ENCODE peak calls at places on chromosomes 12 and 14, in nine cellular contexts. J is left ventricle myocardium inferior; X is ovary; T is PC-3; P is fibroblast of mammary gland; N is lower leg skin; F is testis; R is transverse colon; M is CD8-positive, alpha-beta T cell. W is an unnamed sample.

GRCh38 chr12:93029091-93029490 is 100.0 kb upstream of the EEA1 start:
- DNase-seq in P (no peak), N (no peak), M (no peak), F (no peak), J (peak; percentile 30), R (no peak), X (no peak), T (no peak), W (no peak)

GRCh38 chr12:6724409-6724797 is 557 bp downstream of the COPS7A start:
- DNase-seq in J (no peak), R (peak; percentile 33), T (peak; percentile 8), M (no peak), P (peak; percentile 26), X (peak; percentile 38), F (no peak), N (peak; percentile 21), W (no peak)

GRCh38 chr14:76781648-76782051 is 20.4 kb downstream of the VASH1 start:
- DNase-seq in J (no peak), R (no peak), M (no peak), F (no peak), X (no peak), T (no peak), P (no peak), N (no peak), W (no peak)

GRCh38 chr12:32369202-32369601 is 30.2 kb upstream of the FGD4 start:
- DNase-seq in T (no peak), F (no peak), N (no peak), M (no peak), J (no peak), X (no peak), P (no peak), R (no peak), W (no peak)

GRCh38 chr12:120703311-120703942 is 6.8 kb upstream of the UNC119B start:
- DNase-seq in R (no peak), J (no peak), N (no peak), T (no peak), P (no peak), F (no peak), X (peak; percentile 47), M (no peak), W (no peak)

GRCh38 chr12:2163172-2163927 is 110.6 kb downstream of the CACNA1C start:
- DNase-seq in P (peak; percentile 99), X (peak; percentile 91), J (peak; percentile 89), T (no peak), N (peak; percentile 59), M (no peak), F (peak; percentile 85), R (peak; percentile 92), W (peak; percentile 96)

GRCh38 chr12:124732275-124733075 is 131.2 kb downstream of the SCARB1 start:
- DNase-seq in X (no peak), P (no peak), M (no peak), R (no peak), F (no peak), J (no peak), T (no peak), N (no peak), W (peak; percentile 78)

GRCh38 chr14:55077691-55078151 is 26.3 kb downstream of the MAPK1IP1L start:
- DNase-seq in P (peak; percentile 61), M (no peak), X (no peak), N (peak; percentile 62), J (no peak), F (peak; percentile 13), T (no peak), R (peak; percentile 77), W (peak; percentile 66)

GRCh38 chr12:45131506-45131905 is 80.6 kb upstream of the DBX2 start:
- DNase-seq in N (no peak), T (no peak), X (no peak), P (peak; percentile 2), R (no peak), F (no peak), M (no peak), J (no peak), W (no peak)

GRCh38 chr14:94483071-94483451 is 7.1 kb upstream of the SERPINA9 start:
- DNase-seq in P (no peak), T (no peak), X (no peak), R (no peak), M (no peak), F (no peak), N (no peak), J (no peak), W (no peak)
- H3K4me3 ChIP-seq in P (no peak overlapping the region), T (no peak overlapping the region), X (no peak overlapping the region), R (no peak overlapping the region), M (no peak overlapping the region), F (no peak overlapping the region), N (no peak overlapping the region), J (no peak overlapping the region), W (no peak overlapping the region)

GRCh38 chr14:61601923-61602732 is 93.2 kb upstream of the HIF1A start:
- DNase-seq in P (no peak), T (no peak), F (no peak), R (no peak), N (no peak), M (no peak), X (no peak), J (no peak), W (no peak)
- H3K4me3 ChIP-seq in P (no peak overlapping the region), T (no peak overlapping the region), F (no peak overlapping the region), R (no peak overlapping the region), N (no peak overlapping the region), M (no peak overlapping the region), X (no peak overlapping the region), J (no peak overlapping the region), W (no peak overlapping the region)

GRCh38 chr14:105773584-105773983 is 247.2 kb downstream of the TMEM121 start:
- DNase-seq in M (no peak), N (no peak), F (no peak), R (no peak), T (no peak), J (no peak), X (no peak), P (no peak), W (no peak)
- H3K4me3 ChIP-seq in M (no peak overlapping the region), N (no peak overlapping the region), F (no peak overlapping the region), R (no peak overlapping the region), T (no peak overlapping the region), J (no peak overlapping the region), X (no peak overlapping the region), P (no peak overlapping the region), W (no peak overlapping the region)

GRCh38 chr12:105567061-105567460 is 236.6 kb downstream of the C12orf75 start:
- DNase-seq in F (no peak), J (no peak), N (no peak), M (no peak), P (peak; percentile 3), X (no peak), R (no peak), T (no peak), W (no peak)

GRCh38 chr12:105561981-105562726 is 231.7 kb downstream of the C12orf75 start:
- DNase-seq in X (peak; percentile 27), J (peak; percentile 30), N (peak; percentile 16), F (no peak), R (peak; percentile 31), M (no peak), T (peak; percentile 96), P (peak; percentile 88), W (peak; percentile 91)

GRCh38 chr12:105559292-105559691 is 228.8 kb downstream of the C12orf75 start:
- DNase-seq in M (no peak), P (no peak), N (no peak), F (no peak), R (no peak), J (no peak), X (no peak), T (no peak), W (no peak)

DNA sequence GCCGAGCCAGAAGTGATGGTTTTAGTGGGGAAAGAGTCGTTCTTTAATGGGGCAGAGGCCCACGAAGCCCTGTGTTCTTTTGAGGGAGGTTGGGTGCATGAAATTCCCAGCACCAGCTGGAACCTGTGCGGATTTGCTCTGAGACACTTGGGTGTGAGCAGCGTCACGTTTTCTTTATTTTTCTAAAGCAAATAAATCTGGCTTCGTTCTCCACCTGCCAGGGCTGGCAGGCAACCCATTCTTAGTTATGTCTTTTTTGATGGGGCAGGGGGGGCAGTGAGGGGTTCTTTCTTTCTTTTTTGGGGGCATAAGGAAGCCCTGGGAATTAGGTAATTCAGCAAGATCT is 232.2 kb downstream of the C12orf75 start:
- DNase-seq in M (no peak), T (no peak), R (peak; percentile 16), J (no peak), F (no peak), N (peak; percentile 15), X (no peak), P (no peak), W (no peak)
- H3K4me3 ChIP-seq in M (no peak overlapping the region), T (peak overlapping the region; percentile 60), R (no peak overlapping the region), J (no peak overlapping the region), F (no peak overlapping the region), N (no peak overlapping the region), X (no peak overlapping the region), P (no peak overlapping the region), W (no peak overlapping the region)

GRCh38 chr14:74936151-74936550 is 13.1 kb upstream of the RPS6KL1 start:
- DNase-seq in P (no peak), M (no peak), N (no peak), T (no peak), X (no peak), R (no peak), J (no peak), F (no peak), W (no peak)
- H3K4me3 ChIP-seq in P (no peak overlapping the region), M (no peak overlapping the region), N (no peak overlapping the region), T (no peak overlapping the region), X (no peak overlapping the region), R (no peak overlapping the region), J (no peak overlapping the region), F (no peak overlapping the region), W (no peak overlapping the region)

GRCh38 chr12:48180424-48180823 is 3.0 kb upstream of the CCDC184 start:
- DNase-seq in X (no peak), P (no peak), M (no peak), N (no peak), R (no peak), F (no peak), T (no peak), J (no peak), W (no peak)

GRCh38 chr12:48177985-48178384 is 5.5 kb upstream of the CCDC184 start:
- DNase-seq in J (no peak), R (no peak), M (no peak), X (no peak), P (no peak), F (no peak), N (no peak), T (no peak), W (no peak)

GRCh38 chr12:48180857-48181495 is 2.5 kb upstream of the CCDC184 start:
- DNase-seq in J (no peak), X (no peak), F (no peak), N (no peak), P (no peak), T (no peak), M (no peak), R (no peak), W (no peak)

GRCh38 chr12:48175613-48176416 is 7.6 kb upstream of the CCDC184 start:
- DNase-seq in P (no peak), N (no peak), R (no peak), X (no peak), J (no peak), F (no peak), T (no peak), M (no peak), W (peak; percentile 48)

DNA sequence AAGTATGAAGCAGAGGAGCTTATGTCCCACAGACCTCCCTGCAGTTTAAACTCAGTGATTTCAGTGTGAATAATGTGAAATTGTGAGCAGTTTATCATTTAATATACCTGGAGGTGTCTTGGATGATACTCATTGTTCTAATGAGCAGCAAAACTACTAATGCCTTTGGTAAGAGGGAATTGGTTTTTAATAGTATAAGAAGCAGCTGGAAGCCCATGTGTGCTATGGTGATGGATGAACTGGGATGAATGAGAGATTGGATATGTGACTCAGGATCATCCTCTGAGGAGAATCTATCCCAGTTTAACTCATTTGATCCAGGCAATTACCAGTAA is 7.1 kb upstream of the CCDC184 start:
- DNase-seq in R (no peak), T (no peak), P (no peak), F (no peak), X (no peak), M (no peak), J (no peak), N (no peak), W (no peak)
- H3K4me3 ChIP-seq in R (no peak overlapping the region), T (no peak overlapping the region), P (no peak overlapping the region), F (no peak overlapping the region), X (no peak overlapping the region), M (no peak overlapping the region), J (no peak overlapping the region), N (no peak overlapping the region), W (no peak overlapping the region)

W was measured in AG10803.